ENCODE peak calls at places on chromosomes 7 and 10, in four cellular contexts. One of them, this sample, is unnamed.

GRCh38 chr7:4837814-4838625 is 23.8 kb downstream of the PAPOLB start:
- DNase-seq in AG09309: no peak
- DNase-seq in A549: no peak
- DNase-seq in SK-N-SH: peak
- DNase-seq in this sample: peak

GRCh38 chr10:21726601-21727295 is 192.7 kb downstream of the MLLT10 start:
- DNase-seq in AG09309: no peak
- DNase-seq in SK-N-SH: no peak
- DNase-seq in A549: peak
- DNase-seq in this sample: no peak

GRCh38 chr10:62264702-62265436 is 3.8 kb downstream of the RTKN2 start:
- DNase-seq in SK-N-SH: peak
- DNase-seq in A549: peak
- DNase-seq in AG09309: peak
- DNase-seq in this sample: peak

GRCh38 chr7:150383710-150384397 is 4.7 kb downstream of the ZNF775 start:
- DNase-seq in SK-N-SH: peak
- DNase-seq in AG09309: no peak
- DNase-seq in A549: no peak
- DNase-seq in this sample: peak

GRCh38 chr7:101690061-101690460 is 61.0 kb upstream of the MYL10 start:
- DNase-seq in AG09309: no peak
- DNase-seq in SK-N-SH: no peak
- DNase-seq in A549: no peak
- DNase-seq in this sample: no peak

GRCh38 chr10:121303273-121303890 is 294.9 kb downstream of the FGFR2 start:
- DNase-seq in A549: no peak
- DNase-seq in SK-N-SH: no peak
- DNase-seq in AG09309: no peak
- DNase-seq in this sample: no peak

GRCh38 chr10:131938681-131939080 is 37.9 kb downstream of the PPP2R2D start:
- DNase-seq in A549: no peak
- DNase-seq in AG09309: no peak
- DNase-seq in SK-N-SH: no peak
- DNase-seq in this sample: no peak

GRCh38 chr10:36679554-36679953 is 445.8 kb upstream of the ANKRD30A start:
- DNase-seq in A549: no peak
- DNase-seq in AG09309: no peak
- DNase-seq in SK-N-SH: no peak
- DNase-seq in this sample: no peak

GRCh38 chr10:104479906-104480579 is 126.4 kb downstream of the CFAP58 start:
- DNase-seq in AG09309: no peak
- DNase-seq in A549: no peak
- DNase-seq in SK-N-SH: no peak
- DNase-seq in this sample: no peak

GRCh38 chr10:68053553-68053952 is 21.5 kb downstream of the HERC4 start:
- DNase-seq in SK-N-SH: no peak
- DNase-seq in AG09309: no peak
- DNase-seq in A549: no peak
- DNase-seq in this sample: no peak

GRCh38 chr10:132396495-132397035 is 435 bp upstream of the PWWP2B start:
- DNase-seq in SK-N-SH: peak
- DNase-seq in AG09309: no peak
- DNase-seq in A549: peak
- DNase-seq in this sample: peak

GRCh38 chr7:119720541-119720940 is 552.4 kb upstream of the KCND2 start:
- DNase-seq in A549: peak
- DNase-seq in AG09309: peak
- DNase-seq in SK-N-SH: no peak
- DNase-seq in this sample: no peak

GRCh38 chr10:31758495-31758894 is 170.1 kb downstream of the ARHGAP12 start:
- DNase-seq in SK-N-SH: no peak
- DNase-seq in A549: no peak
- DNase-seq in AG09309: peak
- DNase-seq in this sample: no peak

GRCh38 chr7:67343566-67343965 is 346.9 kb downstream of the TYW1 start:
- DNase-seq in AG09309: no peak
- DNase-seq in SK-N-SH: peak
- DNase-seq in A549: no peak
- DNase-seq in this sample: no peak

GRCh38 chr7:25384820-25385560 is 156.7 kb upstream of the NPVF start:
- DNase-seq in AG09309: no peak
- DNase-seq in A549: no peak
- DNase-seq in SK-N-SH: no peak
- DNase-seq in this sample: no peak

GRCh38 chr7:99469381-99470065 is 3.2 kb upstream of the ZNF789 start:
- DNase-seq in AG09309: no peak
- DNase-seq in SK-N-SH: no peak
- DNase-seq in A549: peak
- DNase-seq in this sample: peak

GRCh38 chr7:49848211-49848841 is 74.9 kb downstream of the VWC2 start:
- DNase-seq in A549: no peak
- DNase-seq in SK-N-SH: no peak
- DNase-seq in AG09309: no peak
- DNase-seq in this sample: no peak
- H3K4me3 ChIP-seq in A549: no peak
- H3K4me3 ChIP-seq in SK-N-SH: no peak
- H3K4me3 ChIP-seq in AG09309: no peak
- H3K4me3 ChIP-seq in this sample: no peak

GRCh38 chr10:75771606-75772005 is 340.2 kb downstream of the LRMDA start:
- DNase-seq in SK-N-SH: no peak
- DNase-seq in A549: no peak
- DNase-seq in AG09309: no peak
- DNase-seq in this sample: no peak

GRCh38 chr10:75770634-75771081 is 339.2 kb downstream of the LRMDA start:
- DNase-seq in SK-N-SH: no peak
- DNase-seq in A549: no peak
- DNase-seq in AG09309: no peak
- DNase-seq in this sample: no peak

GRCh38 chr10:75773139-75773801 is 341.8 kb downstream of the LRMDA start:
- DNase-seq in AG09309: no peak
- DNase-seq in SK-N-SH: no peak
- DNase-seq in A549: peak
- DNase-seq in this sample: no peak

GRCh38 chr10:75773813-75774547 is 342.6 kb downstream of the LRMDA start:
- DNase-seq in A549: no peak
- DNase-seq in SK-N-SH: no peak
- DNase-seq in AG09309: no peak
- DNase-seq in this sample: no peak

DNA sequence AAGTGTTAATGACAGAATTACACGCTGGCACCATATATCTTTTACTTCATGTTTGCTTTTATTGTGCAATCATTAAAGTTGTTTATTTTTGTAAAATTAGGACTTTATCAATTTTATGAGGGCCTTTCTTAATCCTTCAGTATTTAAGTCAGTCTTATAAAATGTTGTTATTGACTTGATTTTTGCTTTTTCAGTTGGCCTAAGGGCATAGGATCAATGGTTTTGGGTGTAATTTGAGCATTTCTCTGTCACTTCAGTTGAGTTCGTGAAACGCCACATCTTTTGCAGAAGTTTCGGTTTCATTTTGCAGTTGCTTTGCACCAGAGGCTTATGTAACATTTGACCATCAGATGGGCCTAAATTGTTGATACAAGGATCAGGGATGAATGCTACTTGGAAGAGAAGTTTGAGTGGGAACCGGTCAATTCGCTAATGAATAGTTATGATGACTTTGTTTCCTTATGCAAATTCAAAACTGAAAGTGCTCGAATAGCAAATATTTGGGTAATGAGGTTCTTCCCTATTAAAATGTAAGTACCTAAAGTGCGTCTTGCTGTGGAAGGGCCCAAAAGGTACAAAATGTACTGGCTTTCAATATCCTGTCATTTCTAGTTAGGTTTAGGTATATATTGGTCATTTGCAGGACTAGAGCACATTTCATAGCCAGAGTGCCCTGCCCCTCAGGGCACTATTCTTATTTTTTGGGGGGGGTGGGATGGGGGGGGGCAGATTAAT is 340.9 kb downstream of the LRMDA start:
- DNase-seq in AG09309: no peak
- DNase-seq in A549: no peak
- DNase-seq in SK-N-SH: no peak
- DNase-seq in this sample: no peak
- H3K4me3 ChIP-seq in AG09309: no peak
- H3K4me3 ChIP-seq in A549: no peak
- H3K4me3 ChIP-seq in SK-N-SH: no peak
- H3K4me3 ChIP-seq in this sample: no peak

DNA sequence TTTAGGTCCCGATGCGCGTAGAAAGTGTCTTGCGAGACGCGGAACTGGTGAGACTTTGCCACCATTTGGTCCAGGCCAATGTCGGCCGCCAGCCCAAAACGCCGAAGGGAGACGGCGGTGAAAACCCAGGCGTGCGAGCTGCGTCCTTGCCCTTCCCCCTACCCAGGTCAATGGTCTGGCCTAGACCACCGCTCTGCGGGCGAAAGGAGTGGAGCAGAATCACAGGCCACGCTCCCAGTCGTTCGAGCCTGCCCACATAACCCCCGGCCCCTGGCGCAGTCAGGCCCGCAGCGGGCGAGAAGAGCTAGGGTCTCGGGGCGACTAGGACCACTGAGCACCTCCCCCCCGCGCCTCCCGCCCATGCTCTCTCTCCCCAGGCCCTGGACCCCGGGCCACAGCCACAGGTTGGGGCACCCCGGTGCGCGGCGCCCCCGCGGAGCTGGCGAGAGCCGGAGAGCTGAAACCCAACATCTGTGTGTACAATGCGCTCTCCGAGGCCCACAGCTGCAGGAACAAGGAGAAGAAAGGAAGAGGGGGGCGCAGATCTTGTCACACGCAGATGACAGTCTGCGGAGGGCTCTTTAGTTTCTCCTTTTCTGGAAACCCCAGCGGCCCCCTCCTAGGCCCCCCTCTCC is 354.8 kb downstream of the DNAJB6 start:
- DNase-seq in SK-N-SH: peak
- DNase-seq in A549: no peak
- DNase-seq in AG09309: no peak
- DNase-seq in this sample: peak
- H3K4me3 ChIP-seq in SK-N-SH: no peak
- H3K4me3 ChIP-seq in A549: no peak
- H3K4me3 ChIP-seq in AG09309: no peak
- H3K4me3 ChIP-seq in this sample: peak

GRCh38 chr7:36570508-36571219 is 153.6 kb downstream of the AOAH start:
- DNase-seq in SK-N-SH: no peak
- DNase-seq in AG09309: no peak
- DNase-seq in A549: no peak
- DNase-seq in this sample: no peak
- H3K4me3 ChIP-seq in SK-N-SH: no peak
- H3K4me3 ChIP-seq in AG09309: no peak
- H3K4me3 ChIP-seq in A549: no peak
- H3K4me3 ChIP-seq in this sample: no peak

DNA sequence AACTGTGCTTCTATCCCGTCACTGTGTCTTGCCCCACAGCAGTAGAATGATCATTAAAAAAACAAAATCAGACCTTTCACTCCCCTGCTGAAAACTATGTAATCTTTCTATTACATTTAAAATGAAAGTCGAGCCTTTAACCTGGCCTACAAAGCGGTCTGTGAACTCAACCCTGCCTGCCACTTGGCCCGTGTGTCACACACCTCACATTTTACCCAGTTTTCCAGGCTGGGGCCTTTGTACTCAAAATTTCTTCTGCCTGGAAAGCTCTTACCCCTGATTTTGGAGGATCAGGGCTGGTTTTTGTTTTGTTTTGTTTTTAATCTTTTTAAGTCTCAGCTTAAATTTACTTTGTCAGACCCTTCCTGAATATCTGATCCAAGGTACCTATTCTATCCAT is 82.1 kb downstream of the UBE2H start:
- DNase-seq in AG09309: no peak
- DNase-seq in SK-N-SH: no peak
- DNase-seq in A549: no peak
- DNase-seq in this sample: no peak
- H3K4me3 ChIP-seq in AG09309: no peak
- H3K4me3 ChIP-seq in SK-N-SH: no peak
- H3K4me3 ChIP-seq in A549: no peak
- H3K4me3 ChIP-seq in this sample: no peak

DNA sequence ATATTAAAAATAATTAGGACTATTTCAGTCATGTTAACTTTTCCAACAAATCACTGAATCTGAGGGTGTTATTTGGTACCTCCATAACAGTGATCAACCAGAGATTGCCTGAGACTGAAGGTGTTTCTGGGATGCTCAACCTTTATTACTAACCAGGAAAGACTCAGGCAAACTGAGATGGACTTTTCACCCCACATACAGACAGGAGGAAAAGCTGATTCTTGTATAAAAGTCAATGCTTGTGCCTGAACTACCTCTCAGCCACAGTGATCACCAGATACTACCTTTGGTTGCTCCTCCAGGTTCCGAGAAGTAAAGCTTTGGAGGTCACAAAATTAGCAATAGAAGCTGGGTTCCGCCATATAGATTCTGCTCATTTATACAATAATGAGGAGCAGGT is 1.9 kb downstream of the AKR1C3 start:
- DNase-seq in SK-N-SH: no peak
- DNase-seq in AG09309: no peak
- DNase-seq in A549: no peak
- DNase-seq in this sample: no peak
- H3K4me3 ChIP-seq in SK-N-SH: no peak
- H3K4me3 ChIP-seq in AG09309: no peak
- H3K4me3 ChIP-seq in A549: peak
- H3K4me3 ChIP-seq in this sample: no peak

DNA sequence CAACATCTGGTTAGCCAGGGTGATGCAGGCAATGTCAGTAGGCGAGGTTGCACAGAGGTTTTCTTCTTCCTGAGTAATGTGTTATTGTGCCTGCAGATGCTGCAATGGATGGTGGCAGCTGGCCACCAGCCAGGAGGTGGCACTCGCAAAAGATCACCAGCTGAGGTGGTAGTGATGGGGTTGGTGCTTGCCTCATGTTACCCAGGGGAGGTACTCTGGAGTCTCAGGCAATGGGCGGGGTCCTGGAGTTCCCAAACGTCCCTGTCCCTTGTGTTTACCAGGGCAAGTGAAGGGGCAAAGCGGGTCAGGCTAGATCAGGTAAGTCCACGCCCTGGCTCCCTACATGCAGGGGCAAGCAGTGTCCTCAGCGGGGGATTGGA is 21.1 kb downstream of the CLRN3 start:
- DNase-seq in SK-N-SH: no peak
- DNase-seq in AG09309: no peak
- DNase-seq in A549: no peak
- DNase-seq in this sample: no peak
- H3K4me3 ChIP-seq in SK-N-SH: no peak
- H3K4me3 ChIP-seq in AG09309: no peak
- H3K4me3 ChIP-seq in A549: no peak
- H3K4me3 ChIP-seq in this sample: no peak